ENCODE peak calls at places on chromosomes 16 and 17, in six cellular contexts. M, S, D, A, Q and C are unnamed samples.

GRCh38 chr16:28984619-28985135 is at the start of gene LAT:
- DNase-seq in D (peak), Q (no peak), S (peak), M (peak), A (no peak), C (no peak)

GRCh38 chr17:64067642-64068041 is 47.2 kb upstream of the ICAM2 start:
- DNase-seq in M (no peak), A (no peak), Q (no peak), D (no peak), S (no peak), C (no peak)

GRCh38 chr16:4637501-4638166 is 13.0 kb downstream of the MGRN1 start:
- DNase-seq in A (no peak), D (no peak), S (no peak), Q (no peak), M (no peak), C (no peak)

GRCh38 chr16:50096791-50097190 is 31.0 kb downstream of the HEATR3 start:
- DNase-seq in A (no peak), S (no peak), M (no peak), D (no peak), Q (no peak), C (no peak)

GRCh38 chr17:60231234-60231633 is 81.5 kb downstream of the CA4 start:
- DNase-seq in Q (no peak), M (no peak), S (peak), D (peak), A (no peak), C (peak)

GRCh38 chr17:8359769-8360168 is 16.7 kb downstream of the KRABD2 start:
- DNase-seq in M (no peak), S (no peak), A (peak), D (no peak), Q (no peak), C (no peak)

GRCh38 chr17:55343900-55344513 is 77.6 kb downstream of the MMD start:
- DNase-seq in D (no peak), S (no peak), A (no peak), Q (no peak), M (no peak), C (no peak)

GRCh38 chr17:21453144-21453982 is 77.2 kb downstream of the KCNJ12 start:
- DNase-seq in A (no peak), D (no peak), Q (no peak), M (no peak), S (no peak), C (no peak)

GRCh38 chr17:76262732-76263344 is 2.3 kb upstream of the UBALD2 start:
- DNase-seq in S (peak), Q (no peak), D (peak), A (no peak), M (no peak), C (peak)

GRCh38 chr16:58196898-58197313 is 1.0 kb downstream of the CSNK2A2 start:
- DNase-seq in A (no peak), D (no peak), M (no peak), Q (no peak), S (peak), C (no peak)

GRCh38 chr17:57406131-57406980 is 150.0 kb downstream of the MSI2 start:
- DNase-seq in M (no peak), Q (no peak), S (no peak), D (peak), A (peak), C (peak)

GRCh38 chr16:19377864-19378263 is 39.8 kb upstream of the TMC5 start:
- DNase-seq in D (no peak), S (peak), Q (no peak), A (no peak), M (no peak), C (no peak)

GRCh38 chr16:27259710-27260109 is 8.9 kb downstream of the NSMCE1 start:
- DNase-seq in Q (no peak), M (no peak), D (no peak), A (no peak), S (no peak), C (no peak)

GRCh38 chr17:75131278-75132017 is at the start of gene NT5C:
- DNase-seq in Q (peak), S (peak), A (peak), D (peak), M (no peak), C (peak)

GRCh38 chr17:688100-688989 is 26.3 kb downstream of the VPS53 start:
- DNase-seq in S (peak), Q (no peak), M (peak), A (peak), D (no peak), C (no peak)

GRCh38 chr17:50634915-50635719 is 436 bp downstream of the ABCC3 start:
- DNase-seq in A (no peak), S (no peak), M (no peak), D (no peak), Q (no peak), C (no peak)

GRCh38 chr16:10297341-10298006 is 88.4 kb upstream of the ATF7IP2 start:
- DNase-seq in D (no peak), A (no peak), S (peak), M (peak), Q (no peak), C (peak)

GRCh38 chr16:8936421-8936820 is 27.3 kb downstream of the USP7 start:
- DNase-seq in S (peak), D (peak), M (no peak), Q (no peak), A (peak), C (peak)

GRCh38 chr17:17071531-17072360 is 29.5 kb downstream of the MPRIP start:
- DNase-seq in S (peak), M (no peak), A (no peak), D (no peak), Q (no peak), C (no peak)

GRCh38 chr16:67708368-67708771 is 10.7 kb downstream of the GFOD2 start:
- DNase-seq in Q (no peak), A (no peak), S (no peak), D (no peak), M (no peak), C (no peak)

GRCh38 chr17:74332763-74333220 is 6.8 kb downstream of the KIF19 start:
- DNase-seq in S (no peak), A (no peak), D (peak), Q (no peak), M (no peak), C (no peak)

GRCh38 chr17:15281909-15282308 is 16.8 kb upstream of the PMP22 start:
- DNase-seq in A (no peak), D (no peak), S (no peak), M (no peak), Q (no peak), C (no peak)

GRCh38 chr17:77634710-77635109 is 323.8 kb upstream of the TNRC6C start:
- DNase-seq in S (no peak), Q (no peak), A (no peak), M (no peak), D (no peak), C (no peak)

GRCh38 chr17:35184274-35184673 is 9.9 kb downstream of the SLC35G3 start:
- DNase-seq in A (no peak), M (no peak), Q (no peak), D (no peak), S (peak), C (no peak)

GRCh38 chr17:80035937-80036714 is at the start of gene CCDC40:
- DNase-seq in S (peak), M (peak), Q (no peak), A (peak), D (peak), C (peak)

GRCh38 chr17:8673621-8674020 is 43.1 kb upstream of the MYH10 start:
- DNase-seq in D (no peak), Q (no peak), M (no peak), S (peak), A (no peak), C (no peak)

GRCh38 chr17:78437508-78438169 is 59.2 kb downstream of the PGS1 start:
- DNase-seq in A (no peak), M (no peak), D (no peak), S (no peak), Q (no peak), C (no peak)

GRCh38 chr17:17822189-17822978 is 14.4 kb downstream of the SREBF1 start:
- DNase-seq in D (no peak), Q (no peak), M (no peak), S (no peak), A (no peak), C (no peak)

GRCh38 chr17:63930951-63931575 is 1.1 kb downstream of the CD79B start:
- DNase-seq in A (peak), Q (no peak), S (peak), D (no peak), M (peak), C (no peak)

GRCh38 chr17:29176500-29177351 is 3.5 kb downstream of the MYO18A start:
- DNase-seq in S (peak), M (no peak), D (peak), Q (no peak), A (peak), C (peak)

GRCh38 chr16:84043486-84044107 is 1.0 kb upstream of the SLC38A8 start:
- DNase-seq in Q (no peak), A (no peak), M (no peak), D (no peak), S (no peak), C (no peak)

GRCh38 chr17:28473542-28473941 is at the start of gene SLC13A2:
- DNase-seq in A (no peak), M (no peak), S (no peak), Q (no peak), D (no peak), C (no peak)

GRCh38 chr17:47873200-47874090 is 22.5 kb upstream of the SP6 start:
- DNase-seq in A (no peak), M (no peak), Q (no peak), S (no peak), D (no peak), C (no peak)

GRCh38 chr17:80252871-80253270 is 7.8 kb upstream of the RNF213 start:
- DNase-seq in S (peak), A (peak), D (peak), Q (no peak), M (peak), C (no peak)